ENCODE peak calls at places on chromosomes 11 and 22, in six cellular contexts. Q, O, P, A, I and U are unnamed samples.

GRCh38 chr11:56670984-56671383 is 7.5 kb downstream of the OR5AR1 start:
- DNase-seq in Q (no peak), O (no peak), P (no peak), A (no peak), I (no peak), U (no peak)

GRCh38 chr11:12008790-12009616 is 577 bp upstream of the DKK3 start:
- DNase-seq in Q (peak; percentile 63), O (no peak), P (no peak), A (peak; percentile 88), I (peak; percentile 51), U (no peak)

GRCh38 chr11:1772270-1773130 is 8.8 kb upstream of the CTSD start:
- DNase-seq in Q (peak; percentile 57), O (peak; percentile 62), P (peak; percentile 85), A (peak; percentile 79), I (peak; percentile 81), U (peak; percentile 89)

GRCh38 chr11:32092581-32093170 is 1.8 kb downstream of the RCN1 start:
- DNase-seq in Q (peak; percentile 23), O (no peak), P (no peak), A (peak; percentile 51), I (no peak), U (no peak)

GRCh38 chr22:27331526-27332281 is 469.9 kb downstream of the MN1 start:
- DNase-seq in Q (no peak), O (no peak), P (peak; percentile 4), A (peak; percentile 77), I (peak; percentile 17), U (no peak)

GRCh38 chr11:2738551-2739431 is 39.0 kb upstream of the KCNQ1OT1 start:
- DNase-seq in Q (no peak), O (no peak), P (no peak), A (no peak), I (no peak), U (no peak)

GRCh38 chr22:46058591-46059519 is 81.9 kb upstream of the WNT7B start:
- DNase-seq in Q (no peak), O (no peak), P (peak; percentile 35), A (no peak), I (no peak), U (peak; percentile 39)

GRCh38 chr11:126172596-126173038 is 38.8 kb downstream of the RPUSD4 start:
- DNase-seq in Q (no peak), O (no peak), P (no peak), A (no peak), I (no peak), U (no peak)

GRCh38 chr22:35620624-35621245 is 3.6 kb upstream of the MB start:
- DNase-seq in Q (no peak), O (no peak), P (no peak), A (peak; percentile 22), I (no peak), U (no peak)

GRCh38 chr11:61181489-61181888 is 20.3 kb upstream of the VPS37C start:
- DNase-seq in Q (no peak), O (no peak), P (no peak), A (no peak), I (no peak), U (no peak)

GRCh38 chr11:61682093-61682732 is 2.0 kb downstream of the DAGLA start:
- DNase-seq in Q (no peak), O (no peak), P (peak; percentile 84), A (no peak), I (peak; percentile 37), U (no peak)

GRCh38 chr11:119341222-119342022 is 739 bp upstream of the C1QTNF5 start:
- DNase-seq in Q (no peak), O (no peak), P (no peak), A (peak; percentile 43), I (no peak), U (no peak)

GRCh38 chr22:17154971-17155370 is 4.1 kb downstream of the HDHD5 start:
- DNase-seq in Q (no peak), O (no peak), P (no peak), A (no peak), I (no peak), U (no peak)

GRCh38 chr22:17158568-17159503 is at the start of gene HDHD5:
- DNase-seq in Q (peak; percentile 87), O (peak; percentile 67), P (peak; percentile 75), A (peak; percentile 95), I (peak; percentile 84), U (peak; percentile 76)

GRCh38 chr22:17158176-17158567 is 905 bp downstream of the HDHD5 start:
- DNase-seq in Q (no peak), O (no peak), P (no peak), A (no peak), I (no peak), U (no peak)

GRCh38 chr22:17157714-17158113 is 1.4 kb downstream of the HDHD5 start:
- DNase-seq in Q (no peak), O (no peak), P (no peak), A (no peak), I (no peak), U (no peak)

GRCh38 chr22:17155941-17156340 is 3.1 kb downstream of the HDHD5 start:
- DNase-seq in Q (no peak), O (no peak), P (no peak), A (no peak), I (no peak), U (no peak)
- H3K4me2 ChIP-seq in Q (no peak overlapping the region), O (no peak overlapping the region), P (peak overlapping the region; percentile 34), A (peak overlapping the region; percentile 92), I (no peak overlapping the region), U (no peak overlapping the region)

GRCh38 chr22:22486132-22486899 is 22.2 kb downstream of the ZNF280B start:
- DNase-seq in Q (no peak), O (no peak), P (no peak), A (no peak), I (no peak), U (no peak)
- H3K4me2 ChIP-seq in Q (no peak overlapping the region), O (no peak overlapping the region), P (no peak overlapping the region), A (no peak overlapping the region), I (no peak overlapping the region), U (no peak overlapping the region)

GRCh38 chr22:42433754-42434153 is 1.6 kb upstream of the NFAM1 start:
- DNase-seq in Q (no peak), O (no peak), P (no peak), A (no peak), I (no peak), U (no peak)
- H3K4me2 ChIP-seq in Q (no peak overlapping the region), O (no peak overlapping the region), P (no peak overlapping the region), A (no peak overlapping the region), I (no peak overlapping the region), U (no peak overlapping the region)

DNA sequence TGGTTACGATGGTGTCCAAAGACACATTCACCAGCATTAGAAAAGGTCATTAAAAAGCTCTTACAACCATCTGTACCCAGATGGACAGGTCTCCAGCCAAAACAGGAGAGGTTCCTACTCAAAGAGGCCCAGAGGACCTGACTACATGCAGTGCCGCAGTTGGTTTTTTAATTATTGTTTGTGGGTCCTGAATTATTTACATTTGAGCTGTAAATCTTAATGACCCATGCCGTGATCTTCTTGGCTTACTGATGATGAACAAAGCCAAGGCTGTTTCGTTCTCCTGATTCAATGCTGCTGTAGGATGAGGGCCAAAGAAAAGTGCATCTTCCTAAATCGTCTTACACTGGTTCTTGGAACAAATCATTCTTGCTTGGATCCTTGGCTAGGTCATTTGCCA is 83.7 kb downstream of the CADM1 start:
- DNase-seq in Q (no peak), O (no peak), P (no peak), A (no peak), I (no peak), U (no peak)
- H3K4me2 ChIP-seq in Q (no peak overlapping the region), O (no peak overlapping the region), P (no peak overlapping the region), A (no peak overlapping the region), I (no peak overlapping the region), U (no peak overlapping the region)

DNA sequence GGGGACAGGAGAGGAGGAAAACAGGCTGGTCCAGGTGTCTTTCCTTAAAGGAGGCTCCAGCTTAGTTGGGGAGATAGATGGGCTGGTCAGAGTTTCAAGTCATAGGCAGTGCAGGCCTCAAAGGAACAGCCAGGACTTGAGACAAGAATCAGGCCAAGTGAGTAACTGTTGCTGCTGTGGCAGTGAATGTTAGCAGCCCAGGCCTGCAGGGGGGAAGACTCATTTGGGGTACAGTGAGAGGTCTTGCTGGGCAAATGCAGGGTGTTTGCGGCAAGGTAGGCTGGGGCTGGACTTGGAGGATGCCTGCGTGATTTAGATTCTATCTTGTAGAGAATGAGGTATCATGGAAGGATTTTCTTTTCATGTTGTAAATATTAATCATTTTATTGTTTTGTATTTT is 24.1 kb downstream of the PTPRJ start:
- DNase-seq in Q (no peak), O (no peak), P (no peak), A (no peak), I (no peak), U (no peak)
- H3K4me2 ChIP-seq in Q (no peak overlapping the region), O (no peak overlapping the region), P (no peak overlapping the region), A (no peak overlapping the region), I (no peak overlapping the region), U (no peak overlapping the region)

GRCh38 chr11:62715150-62716130 is 8.0 kb downstream of the GNG3 start:
- DNase-seq in Q (no peak), O (no peak), P (no peak), A (peak; percentile 31), I (no peak), U (no peak)

GRCh38 chr11:62716206-62716605 is 8.7 kb downstream of the GNG3 start:
- DNase-seq in Q (no peak), O (no peak), P (no peak), A (no peak), I (no peak), U (no peak)

GRCh38 chr11:62712861-62713260 is 5.4 kb downstream of the GNG3 start:
- DNase-seq in Q (no peak), O (no peak), P (no peak), A (no peak), I (no peak), U (no peak)

GRCh38 chr11:62712413-62712812 is 4.9 kb downstream of the GNG3 start:
- DNase-seq in Q (no peak), O (no peak), P (no peak), A (no peak), I (no peak), U (no peak)

GRCh38 chr11:62713343-62713742 is 5.9 kb downstream of the GNG3 start:
- DNase-seq in Q (no peak), O (no peak), P (no peak), A (no peak), I (peak; percentile 63), U (no peak)
- H3K4me2 ChIP-seq in Q (no peak overlapping the region), O (no peak overlapping the region), P (no peak overlapping the region), A (no peak overlapping the region), I (peak overlapping the region; percentile 6), U (no peak overlapping the region)